ENCODE peak calls at places on chromosomes 2 and 18, in seven cellular contexts. L is H9, A is heart right ventricle, Z is neural progenitor cell, H is GM23338, C is psoas muscle, F is HepG2. M is an unnamed sample.
A peak's percentile ranks its signal among the peaks of the same experiment; 100 is the strongest.

GRCh38 chr2:13711154-13711553 is 921.4 kb upstream of the LRATD1 start:
- DNase-seq in C (no peak), Z (no peak), F (no peak), A (no peak), L (no peak), H (no peak), M (no peak)

GRCh38 chr18:79863161-79863945 is 65.6 kb downstream of the KCNG2 start:
- DNase-seq in C (peak; percentile 35), L (peak; percentile 39), Z (no peak), F (no peak), H (peak; percentile 30), A (no peak), M (no peak)

GRCh38 chr2:61328707-61329251 is 142.1 kb downstream of the USP34 start:
- DNase-seq in C (no peak), Z (no peak), A (no peak), H (no peak), F (no peak), L (no peak), M (no peak)

GRCh38 chr2:212495076-212495475 is 43.5 kb downstream of the ERBB4 start:
- DNase-seq in L (no peak), H (no peak), F (no peak), C (no peak), A (no peak), Z (no peak), M (no peak)

GRCh38 chr2:188512456-188512855 is 220.8 kb downstream of the GULP1 start:
- DNase-seq in C (no peak), F (peak; percentile 33), Z (peak; percentile 40), A (no peak), L (no peak), H (peak; percentile 54), M (peak; percentile 17)

GRCh38 chr18:58632557-58632956 is 3.7 kb upstream of the ALPK2 start:
- DNase-seq in L (no peak), A (peak; percentile 51), Z (no peak), H (no peak), F (no peak), C (peak; percentile 80), M (no peak)

GRCh38 chr2:43185146-43185545 is 41.3 kb downstream of the ZFP36L2 start:
- DNase-seq in L (no peak), F (no peak), H (no peak), Z (no peak), A (no peak), C (no peak), M (no peak)

GRCh38 chr2:223008162-223008561 is 43.8 kb upstream of the KCNE4 start:
- DNase-seq in A (peak; percentile 34), H (no peak), Z (no peak), L (no peak), C (no peak), F (no peak), M (no peak)

GRCh38 chr18:9029131-9029530 is 73.4 kb upstream of the NDUFV2 start:
- DNase-seq in Z (no peak), F (no peak), L (no peak), H (no peak), C (no peak), A (no peak), M (no peak)

DNA sequence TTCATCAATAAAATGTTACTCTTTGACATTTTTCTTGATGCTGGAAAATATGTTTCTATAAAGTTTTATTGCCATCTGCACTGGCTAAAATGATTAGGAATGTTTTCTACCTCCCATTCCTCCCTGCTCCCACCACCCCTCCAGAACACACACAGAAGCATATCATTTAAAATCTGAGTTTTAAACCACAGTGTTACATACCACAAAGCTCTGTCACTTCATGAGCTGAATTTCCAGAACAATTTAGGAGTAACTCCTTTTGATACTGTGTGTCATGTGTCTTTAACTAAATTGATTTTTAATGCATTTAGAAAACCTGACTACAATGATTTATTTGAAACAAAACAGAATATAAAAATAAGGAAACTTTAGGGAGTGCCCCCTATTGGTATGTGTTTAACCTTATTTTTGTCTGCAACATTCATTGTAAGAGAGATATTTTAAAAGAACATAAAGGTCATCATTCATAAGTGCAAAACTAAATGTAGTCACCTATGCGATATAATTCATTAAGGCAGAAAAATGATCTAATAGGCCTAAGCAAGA is 52.0 kb downstream of the FEZ2 start:
- DNase-seq in L (no peak), F (no peak), H (no peak), A (no peak), Z (no peak), C (no peak), M (no peak)
- TF ChIP-seq CTCF in L (peak; percentile 37), F (no peak), H (peak; percentile 50), A (no peak), Z (no peak), C (no peak), M (peak; percentile 4)

GRCh38 chr2:166700079-166700478 is 188.2 kb upstream of the XIRP2 start:
- DNase-seq in H (peak; percentile 2), F (no peak), A (no peak), C (no peak), Z (no peak), L (no peak), M (no peak)
- TF ChIP-seq CTCF in H (peak; percentile 48), F (peak; percentile 56), A (peak; percentile 28), C (peak; percentile 35), Z (no peak), L (peak; percentile 39), M (no peak)

GRCh38 chr2:36544638-36545338 is 53.2 kb downstream of the FEZ2 start:
- DNase-seq in C (no peak), L (no peak), Z (no peak), H (no peak), F (no peak), A (no peak), M (no peak)
- TF ChIP-seq CTCF in C (no peak), L (peak; percentile 54), Z (peak; percentile 34), H (peak; percentile 56), F (no peak), A (no peak), M (peak; percentile 35)

GRCh38 chr2:158460632-158461297 is 4.0 kb downstream of the PKP4 start:
- DNase-seq in L (no peak), H (no peak), C (no peak), F (peak; percentile 14), Z (no peak), A (no peak), M (no peak)
- TF ChIP-seq CTCF in L (peak; percentile 35), H (peak; percentile 26), C (no peak), F (peak; percentile 20), Z (no peak), A (peak; percentile 18), M (peak; percentile 14)

DNA sequence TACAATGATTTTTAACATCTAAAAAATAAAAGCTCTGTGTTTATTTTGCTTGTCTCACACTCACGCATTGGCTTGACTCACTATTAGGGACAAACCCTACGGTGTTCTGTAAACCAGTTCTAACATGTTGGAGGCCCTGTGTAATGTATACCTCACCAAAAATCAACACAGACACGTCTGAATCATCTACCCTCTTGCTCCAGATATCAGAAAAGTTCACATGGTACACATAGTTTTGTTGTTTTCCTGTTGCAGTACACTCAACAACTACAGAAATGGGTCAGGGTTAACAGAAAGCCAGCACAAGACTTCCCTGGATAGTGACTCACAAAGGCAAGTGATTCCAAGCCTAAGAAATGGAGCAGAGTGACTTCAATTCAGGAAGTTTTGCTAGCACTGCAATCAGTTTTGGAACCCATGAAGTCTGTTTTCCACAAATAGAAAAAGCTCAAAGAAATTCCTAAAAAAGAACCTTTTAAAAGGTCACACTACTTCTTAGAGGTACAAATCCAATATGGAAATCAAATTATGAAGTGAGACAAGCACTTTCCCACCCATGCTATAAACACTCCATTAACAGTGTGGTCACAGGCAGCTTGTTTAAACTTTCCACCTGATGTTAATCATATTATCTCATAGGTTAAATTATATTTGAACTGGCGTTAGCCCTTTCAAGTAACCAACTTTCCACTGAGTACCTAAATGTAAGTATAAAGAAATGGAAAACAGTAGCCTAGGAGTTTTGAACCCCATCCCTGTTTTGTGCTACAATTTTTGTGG is 87.5 kb downstream of the GAREM1 start:
- DNase-seq in A (no peak), L (no peak), Z (no peak), C (no peak), H (no peak), F (peak; percentile 78), M (no peak)
- TF ChIP-seq CTCF in A (no peak), L (no peak), Z (no peak), C (no peak), H (no peak), F (no peak), M (no peak)

GRCh38 chr18:75408554-75409506 is 18.7 kb downstream of the SMIM21 start:
- DNase-seq in H (no peak), A (no peak), F (peak; percentile 32), Z (no peak), C (no peak), L (no peak), M (no peak)
- TF ChIP-seq CTCF in H (no peak), A (no peak), F (no peak), Z (no peak), C (no peak), L (no peak), M (no peak)

GRCh38 chr2:224039080-224039769 is at the start of gene SERPINE2:
- DNase-seq in A (peak; percentile 43), Z (peak; percentile 88), H (peak; percentile 75), C (peak; percentile 78), L (peak; percentile 82), F (no peak), M (peak; percentile 66)
- TF ChIP-seq CTCF in A (peak; percentile 42), Z (peak; percentile 52), H (peak; percentile 40), C (peak; percentile 21), L (peak; percentile 57), F (peak; percentile 93), M (peak; percentile 37)

GRCh38 chr2:111669928-111670695 is 213.9 kb downstream of the ANAPC1 start:
- DNase-seq in Z (no peak), A (no peak), C (no peak), L (no peak), H (no peak), F (no peak), M (no peak)
- TF ChIP-seq CTCF in Z (no peak), A (no peak), C (no peak), L (no peak), H (no peak), F (no peak), M (no peak)

GRCh38 chr2:159792036-159792435 is 6.0 kb downstream of the CD302 start:
- DNase-seq in F (no peak), C (no peak), L (no peak), H (no peak), Z (no peak), A (no peak), M (no peak)
- TF ChIP-seq CTCF in F (no peak), C (no peak), L (no peak), H (no peak), Z (no peak), A (no peak), M (no peak)

GRCh38 chr2:65108778-65109177 is 21.1 kb downstream of the RAB1A start:
- DNase-seq in C (no peak), L (no peak), F (no peak), H (no peak), A (no peak), Z (no peak), M (no peak)
- TF ChIP-seq CTCF in C (no peak), L (no peak), F (no peak), H (no peak), A (no peak), Z (no peak), M (no peak)